ENCODE peak calls at places on chromosomes 11 and 22, in eight cellular contexts. One of them, this sample, is unnamed.

GRCh38 chr11:134512791-134513538 is 100.9 kb upstream of the B3GAT1 start:
- DNase-seq in NCI-H1092: peak
- DNase-seq in stomach: peak
- DNase-seq in astrocyte of the hippocampus: no peak
- DNase-seq in A549: no peak
- DNase-seq in osteocyte: no peak
- DNase-seq in frontal cortex: no peak
- DNase-seq in stimulated activated CD4-positive, alpha-beta T cell treated with anti-CD3 and anti-CD28 coated beads, Interleukin-12 subunit alpha, Interleukin-12 subunit beta, amount 100 ng/mL, for 48 hours: no peak
- DNase-seq in this sample: no peak

GRCh38 chr22:42300286-42301071 is 30.0 kb upstream of the TCF20 start:
- DNase-seq in osteocyte: no peak
- DNase-seq in NCI-H1092: no peak
- DNase-seq in astrocyte of the hippocampus: no peak
- DNase-seq in A549: no peak
- DNase-seq in stomach: peak
- DNase-seq in frontal cortex: no peak
- DNase-seq in stimulated activated CD4-positive, alpha-beta T cell treated with anti-CD3 and anti-CD28 coated beads, Interleukin-12 subunit alpha, Interleukin-12 subunit beta, amount 100 ng/mL, for 48 hours: no peak
- DNase-seq in this sample: no peak

GRCh38 chr22:46362221-46362933 is 26.9 kb downstream of the TRMU start:
- DNase-seq in astrocyte of the hippocampus: no peak
- DNase-seq in A549: no peak
- DNase-seq in NCI-H1092: no peak
- DNase-seq in stimulated activated CD4-positive, alpha-beta T cell treated with anti-CD3 and anti-CD28 coated beads, Interleukin-12 subunit alpha, Interleukin-12 subunit beta, amount 100 ng/mL, for 48 hours: no peak
- DNase-seq in stomach: no peak
- DNase-seq in osteocyte: no peak
- DNase-seq in frontal cortex: no peak
- DNase-seq in this sample: no peak

GRCh38 chr11:84899740-84900139 is 727.4 kb downstream of the DLG2 start:
- DNase-seq in stimulated activated CD4-positive, alpha-beta T cell treated with anti-CD3 and anti-CD28 coated beads, Interleukin-12 subunit alpha, Interleukin-12 subunit beta, amount 100 ng/mL, for 48 hours: no peak
- DNase-seq in astrocyte of the hippocampus: no peak
- DNase-seq in osteocyte: no peak
- DNase-seq in frontal cortex: no peak
- DNase-seq in NCI-H1092: no peak
- DNase-seq in A549: no peak
- DNase-seq in stomach: no peak
- DNase-seq in this sample: no peak

GRCh38 chr11:39239553-39239952 is 2219.9 kb downstream of the LRRC4C start:
- DNase-seq in NCI-H1092: no peak
- DNase-seq in stimulated activated CD4-positive, alpha-beta T cell treated with anti-CD3 and anti-CD28 coated beads, Interleukin-12 subunit alpha, Interleukin-12 subunit beta, amount 100 ng/mL, for 48 hours: no peak
- DNase-seq in stomach: no peak
- DNase-seq in osteocyte: no peak
- DNase-seq in astrocyte of the hippocampus: no peak
- DNase-seq in A549: no peak
- DNase-seq in frontal cortex: no peak
- DNase-seq in this sample: no peak

GRCh38 chr11:40285520-40285919 is 1173.9 kb downstream of the LRRC4C start:
- DNase-seq in osteocyte: no peak
- DNase-seq in stomach: no peak
- DNase-seq in A549: no peak
- DNase-seq in frontal cortex: no peak
- DNase-seq in stimulated activated CD4-positive, alpha-beta T cell treated with anti-CD3 and anti-CD28 coated beads, Interleukin-12 subunit alpha, Interleukin-12 subunit beta, amount 100 ng/mL, for 48 hours: no peak
- DNase-seq in NCI-H1092: no peak
- DNase-seq in astrocyte of the hippocampus: no peak
- DNase-seq in this sample: no peak

GRCh38 chr11:114036156-114036811 is 23.2 kb upstream of the ZBTB16 start:
- DNase-seq in NCI-H1092: peak
- DNase-seq in stomach: peak
- DNase-seq in astrocyte of the hippocampus: peak
- DNase-seq in stimulated activated CD4-positive, alpha-beta T cell treated with anti-CD3 and anti-CD28 coated beads, Interleukin-12 subunit alpha, Interleukin-12 subunit beta, amount 100 ng/mL, for 48 hours: peak
- DNase-seq in A549: peak
- DNase-seq in osteocyte: peak
- DNase-seq in frontal cortex: peak
- DNase-seq in this sample: no peak

GRCh38 chr11:44308923-44309482 is 936 bp downstream of the ALX4 start:
- DNase-seq in stomach: no peak
- DNase-seq in osteocyte: no peak
- DNase-seq in A549: no peak
- DNase-seq in frontal cortex: no peak
- DNase-seq in stimulated activated CD4-positive, alpha-beta T cell treated with anti-CD3 and anti-CD28 coated beads, Interleukin-12 subunit alpha, Interleukin-12 subunit beta, amount 100 ng/mL, for 48 hours: no peak
- DNase-seq in NCI-H1092: no peak
- DNase-seq in astrocyte of the hippocampus: no peak
- DNase-seq in this sample: no peak

GRCh38 chr22:27918351-27919221 is 470 bp downstream of the PITPNB start:
- DNase-seq in stomach: peak
- DNase-seq in frontal cortex: peak
- DNase-seq in osteocyte: peak
- DNase-seq in stimulated activated CD4-positive, alpha-beta T cell treated with anti-CD3 and anti-CD28 coated beads, Interleukin-12 subunit alpha, Interleukin-12 subunit beta, amount 100 ng/mL, for 48 hours: peak
- DNase-seq in astrocyte of the hippocampus: peak
- DNase-seq in A549: peak
- DNase-seq in NCI-H1092: peak
- DNase-seq in this sample: no peak

GRCh38 chr22:49569286-49570031 is 258.2 kb downstream of the BRD1 start:
- DNase-seq in A549: no peak
- DNase-seq in stomach: peak
- DNase-seq in osteocyte: peak
- DNase-seq in NCI-H1092: no peak
- DNase-seq in frontal cortex: no peak
- DNase-seq in astrocyte of the hippocampus: no peak
- DNase-seq in stimulated activated CD4-positive, alpha-beta T cell treated with anti-CD3 and anti-CD28 coated beads, Interleukin-12 subunit alpha, Interleukin-12 subunit beta, amount 100 ng/mL, for 48 hours: no peak
- DNase-seq in this sample: no peak

GRCh38 chr11:46930089-46930488 is 6.5 kb upstream of the CSTPP1 start:
- DNase-seq in A549: peak
- DNase-seq in frontal cortex: no peak
- DNase-seq in stimulated activated CD4-positive, alpha-beta T cell treated with anti-CD3 and anti-CD28 coated beads, Interleukin-12 subunit alpha, Interleukin-12 subunit beta, amount 100 ng/mL, for 48 hours: no peak
- DNase-seq in NCI-H1092: no peak
- DNase-seq in osteocyte: no peak
- DNase-seq in astrocyte of the hippocampus: peak
- DNase-seq in stomach: no peak
- DNase-seq in this sample: no peak

GRCh38 chr11:96658436-96658835 is 268.6 kb downstream of the JRKL start:
- DNase-seq in A549: no peak
- DNase-seq in astrocyte of the hippocampus: no peak
- DNase-seq in frontal cortex: no peak
- DNase-seq in stomach: no peak
- DNase-seq in NCI-H1092: no peak
- DNase-seq in stimulated activated CD4-positive, alpha-beta T cell treated with anti-CD3 and anti-CD28 coated beads, Interleukin-12 subunit alpha, Interleukin-12 subunit beta, amount 100 ng/mL, for 48 hours: no peak
- DNase-seq in osteocyte: no peak
- DNase-seq in this sample: no peak

GRCh38 chr22:41966607-41967240 is 2.5 kb upstream of the SEPTIN3 start:
- DNase-seq in stimulated activated CD4-positive, alpha-beta T cell treated with anti-CD3 and anti-CD28 coated beads, Interleukin-12 subunit alpha, Interleukin-12 subunit beta, amount 100 ng/mL, for 48 hours: no peak
- DNase-seq in NCI-H1092: peak
- DNase-seq in osteocyte: no peak
- DNase-seq in stomach: peak
- DNase-seq in A549: peak
- DNase-seq in frontal cortex: no peak
- DNase-seq in astrocyte of the hippocampus: peak
- DNase-seq in this sample: no peak

GRCh38 chr11:87116185-87116584 is 78.5 kb downstream of the TMEM135 start:
- DNase-seq in frontal cortex: no peak
- DNase-seq in stomach: no peak
- DNase-seq in A549: no peak
- DNase-seq in NCI-H1092: no peak
- DNase-seq in stimulated activated CD4-positive, alpha-beta T cell treated with anti-CD3 and anti-CD28 coated beads, Interleukin-12 subunit alpha, Interleukin-12 subunit beta, amount 100 ng/mL, for 48 hours: no peak
- DNase-seq in osteocyte: no peak
- DNase-seq in astrocyte of the hippocampus: no peak
- DNase-seq in this sample: no peak

GRCh38 chr11:35265755-35266454 is 126.9 kb downstream of the CD44 start:
- DNase-seq in stimulated activated CD4-positive, alpha-beta T cell treated with anti-CD3 and anti-CD28 coated beads, Interleukin-12 subunit alpha, Interleukin-12 subunit beta, amount 100 ng/mL, for 48 hours: no peak
- DNase-seq in frontal cortex: no peak
- DNase-seq in NCI-H1092: no peak
- DNase-seq in stomach: no peak
- DNase-seq in A549: no peak
- DNase-seq in osteocyte: no peak
- DNase-seq in astrocyte of the hippocampus: no peak
- DNase-seq in this sample: no peak

GRCh38 chr11:11349870-11350325 is 3.2 kb downstream of the CSNK2A3 start:
- DNase-seq in stimulated activated CD4-positive, alpha-beta T cell treated with anti-CD3 and anti-CD28 coated beads, Interleukin-12 subunit alpha, Interleukin-12 subunit beta, amount 100 ng/mL, for 48 hours: no peak
- DNase-seq in stomach: no peak
- DNase-seq in osteocyte: peak
- DNase-seq in A549: no peak
- DNase-seq in NCI-H1092: no peak
- DNase-seq in astrocyte of the hippocampus: peak
- DNase-seq in frontal cortex: peak
- DNase-seq in this sample: no peak

GRCh38 chr22:39535831-39536449 is 3.4 kb upstream of the RPS19BP1 start:
- DNase-seq in stimulated activated CD4-positive, alpha-beta T cell treated with anti-CD3 and anti-CD28 coated beads, Interleukin-12 subunit alpha, Interleukin-12 subunit beta, amount 100 ng/mL, for 48 hours: no peak
- DNase-seq in astrocyte of the hippocampus: no peak
- DNase-seq in stomach: no peak
- DNase-seq in frontal cortex: no peak
- DNase-seq in osteocyte: no peak
- DNase-seq in NCI-H1092: no peak
- DNase-seq in A549: no peak
- DNase-seq in this sample: no peak

GRCh38 chr11:2508793-2509192 is 64.0 kb downstream of the KCNQ1 start:
- DNase-seq in stomach: no peak
- DNase-seq in A549: no peak
- DNase-seq in NCI-H1092: no peak
- DNase-seq in astrocyte of the hippocampus: no peak
- DNase-seq in stimulated activated CD4-positive, alpha-beta T cell treated with anti-CD3 and anti-CD28 coated beads, Interleukin-12 subunit alpha, Interleukin-12 subunit beta, amount 100 ng/mL, for 48 hours: no peak
- DNase-seq in frontal cortex: peak
- DNase-seq in osteocyte: no peak
- DNase-seq in this sample: no peak

GRCh38 chr11:30545507-30545906 is 40.6 kb downstream of the MPPED2 start:
- DNase-seq in stimulated activated CD4-positive, alpha-beta T cell treated with anti-CD3 and anti-CD28 coated beads, Interleukin-12 subunit alpha, Interleukin-12 subunit beta, amount 100 ng/mL, for 48 hours: no peak
- DNase-seq in stomach: no peak
- DNase-seq in frontal cortex: no peak
- DNase-seq in astrocyte of the hippocampus: no peak
- DNase-seq in A549: no peak
- DNase-seq in osteocyte: no peak
- DNase-seq in NCI-H1092: no peak
- DNase-seq in this sample: no peak

GRCh38 chr11:6321961-6322362 is 1.7 kb upstream of the CAVIN3 start:
- DNase-seq in stimulated activated CD4-positive, alpha-beta T cell treated with anti-CD3 and anti-CD28 coated beads, Interleukin-12 subunit alpha, Interleukin-12 subunit beta, amount 100 ng/mL, for 48 hours: no peak
- DNase-seq in NCI-H1092: no peak
- DNase-seq in astrocyte of the hippocampus: peak
- DNase-seq in frontal cortex: peak
- DNase-seq in A549: no peak
- DNase-seq in stomach: no peak
- DNase-seq in osteocyte: no peak
- DNase-seq in this sample: no peak

GRCh38 chr11:61270354-61271070 is 24.6 kb downstream of the VWCE start:
- DNase-seq in stomach: no peak
- DNase-seq in NCI-H1092: no peak
- DNase-seq in frontal cortex: no peak
- DNase-seq in stimulated activated CD4-positive, alpha-beta T cell treated with anti-CD3 and anti-CD28 coated beads, Interleukin-12 subunit alpha, Interleukin-12 subunit beta, amount 100 ng/mL, for 48 hours: no peak
- DNase-seq in astrocyte of the hippocampus: no peak
- DNase-seq in osteocyte: no peak
- DNase-seq in A549: no peak
- DNase-seq in this sample: no peak

GRCh38 chr11:67344264-67344663 is 9.1 kb downstream of the POLD4 start:
- DNase-seq in stimulated activated CD4-positive, alpha-beta T cell treated with anti-CD3 and anti-CD28 coated beads, Interleukin-12 subunit alpha, Interleukin-12 subunit beta, amount 100 ng/mL, for 48 hours: no peak
- DNase-seq in frontal cortex: no peak
- DNase-seq in NCI-H1092: no peak
- DNase-seq in A549: no peak
- DNase-seq in stomach: no peak
- DNase-seq in osteocyte: no peak
- DNase-seq in astrocyte of the hippocampus: no peak
- DNase-seq in this sample: no peak

GRCh38 chr11:7688238-7688826 is 15.0 kb upstream of the CYB5R2 start:
- DNase-seq in stimulated activated CD4-positive, alpha-beta T cell treated with anti-CD3 and anti-CD28 coated beads, Interleukin-12 subunit alpha, Interleukin-12 subunit beta, amount 100 ng/mL, for 48 hours: no peak
- DNase-seq in frontal cortex: no peak
- DNase-seq in stomach: no peak
- DNase-seq in osteocyte: no peak
- DNase-seq in astrocyte of the hippocampus: peak
- DNase-seq in NCI-H1092: no peak
- DNase-seq in A549: peak
- DNase-seq in this sample: no peak